ENCODE peak calls at places on chromosome 10, in seven cellular contexts. One of them, this sample, is unnamed.

GRCh38 chr10:11141571-11142091 is 124.0 kb downstream of the CELF2 start:
- ATAC-seq in upper lobe of right lung: no peak
- ATAC-seq in activated naive CD8-positive, alpha-beta T cell treated with anti-CD3 and anti-CD28 coated beads, Interleukin-2, amount 10 ng/mL, durations not matched to agents 7 days and 5 days: peak; percentile 21
- ATAC-seq in effector memory CD8-positive, alpha-beta T cell: no peak
- ATAC-seq in activated CD8-positive, alpha-beta memory T cell treated with anti-CD3 and anti-CD28 coated beads, Interleukin-2, amount 10 ng/mL, durations not matched to agents 7 days and 5 days: no peak
- ATAC-seq in T-cell: no peak
- ATAC-seq in stimulated activated effector memory CD8-positive, alpha-beta T cell treated with anti-CD3 and anti-CD28 coated beads, Interleukin-12 subunit alpha, Interleukin-12 subunit beta, amount 100 ng/mL, for 72 hours: no peak
- ATAC-seq in this sample: peak; percentile 46

GRCh38 chr10:96377816-96378294 is 19.1 kb upstream of the OPALIN start:
- ATAC-seq in upper lobe of right lung: no peak
- ATAC-seq in effector memory CD8-positive, alpha-beta T cell: no peak
- ATAC-seq in T-cell: no peak
- ATAC-seq in activated naive CD8-positive, alpha-beta T cell treated with anti-CD3 and anti-CD28 coated beads, Interleukin-2, amount 10 ng/mL, durations not matched to agents 7 days and 5 days: no peak
- ATAC-seq in activated CD8-positive, alpha-beta memory T cell treated with anti-CD3 and anti-CD28 coated beads, Interleukin-2, amount 10 ng/mL, durations not matched to agents 7 days and 5 days: no peak
- ATAC-seq in stimulated activated effector memory CD8-positive, alpha-beta T cell treated with anti-CD3 and anti-CD28 coated beads, Interleukin-12 subunit alpha, Interleukin-12 subunit beta, amount 100 ng/mL, for 72 hours: no peak
- ATAC-seq in this sample: no peak

GRCh38 chr10:4546500-4546899 is 279.5 kb upstream of the AKR1E2 start:
- ATAC-seq in activated CD8-positive, alpha-beta memory T cell treated with anti-CD3 and anti-CD28 coated beads, Interleukin-2, amount 10 ng/mL, durations not matched to agents 7 days and 5 days: peak; percentile 91
- ATAC-seq in T-cell: no peak
- ATAC-seq in activated naive CD8-positive, alpha-beta T cell treated with anti-CD3 and anti-CD28 coated beads, Interleukin-2, amount 10 ng/mL, durations not matched to agents 7 days and 5 days: no peak
- ATAC-seq in upper lobe of right lung: no peak
- ATAC-seq in effector memory CD8-positive, alpha-beta T cell: no peak
- ATAC-seq in stimulated activated effector memory CD8-positive, alpha-beta T cell treated with anti-CD3 and anti-CD28 coated beads, Interleukin-12 subunit alpha, Interleukin-12 subunit beta, amount 100 ng/mL, for 72 hours: peak; percentile 100
- ATAC-seq in this sample: peak; percentile 100

GRCh38 chr10:119634219-119634544 is 17.0 kb upstream of the BAG3 start:
- ATAC-seq in activated naive CD8-positive, alpha-beta T cell treated with anti-CD3 and anti-CD28 coated beads, Interleukin-2, amount 10 ng/mL, durations not matched to agents 7 days and 5 days: no peak
- ATAC-seq in stimulated activated effector memory CD8-positive, alpha-beta T cell treated with anti-CD3 and anti-CD28 coated beads, Interleukin-12 subunit alpha, Interleukin-12 subunit beta, amount 100 ng/mL, for 72 hours: no peak
- ATAC-seq in T-cell: no peak
- ATAC-seq in activated CD8-positive, alpha-beta memory T cell treated with anti-CD3 and anti-CD28 coated beads, Interleukin-2, amount 10 ng/mL, durations not matched to agents 7 days and 5 days: no peak
- ATAC-seq in effector memory CD8-positive, alpha-beta T cell: no peak
- ATAC-seq in upper lobe of right lung: peak; percentile 72
- ATAC-seq in this sample: no peak

GRCh38 chr10:49289480-49289879 is 9.5 kb upstream of the C10orf71 start:
- ATAC-seq in T-cell: no peak
- ATAC-seq in stimulated activated effector memory CD8-positive, alpha-beta T cell treated with anti-CD3 and anti-CD28 coated beads, Interleukin-12 subunit alpha, Interleukin-12 subunit beta, amount 100 ng/mL, for 72 hours: no peak
- ATAC-seq in activated CD8-positive, alpha-beta memory T cell treated with anti-CD3 and anti-CD28 coated beads, Interleukin-2, amount 10 ng/mL, durations not matched to agents 7 days and 5 days: no peak
- ATAC-seq in effector memory CD8-positive, alpha-beta T cell: no peak
- ATAC-seq in activated naive CD8-positive, alpha-beta T cell treated with anti-CD3 and anti-CD28 coated beads, Interleukin-2, amount 10 ng/mL, durations not matched to agents 7 days and 5 days: no peak
- ATAC-seq in upper lobe of right lung: no peak
- ATAC-seq in this sample: no peak

GRCh38 chr10:125092564-125093031 is 67.8 kb downstream of the CTBP2 start:
- ATAC-seq in stimulated activated effector memory CD8-positive, alpha-beta T cell treated with anti-CD3 and anti-CD28 coated beads, Interleukin-12 subunit alpha, Interleukin-12 subunit beta, amount 100 ng/mL, for 72 hours: no peak
- ATAC-seq in T-cell: no peak
- ATAC-seq in activated naive CD8-positive, alpha-beta T cell treated with anti-CD3 and anti-CD28 coated beads, Interleukin-2, amount 10 ng/mL, durations not matched to agents 7 days and 5 days: no peak
- ATAC-seq in upper lobe of right lung: no peak
- ATAC-seq in effector memory CD8-positive, alpha-beta T cell: no peak
- ATAC-seq in activated CD8-positive, alpha-beta memory T cell treated with anti-CD3 and anti-CD28 coated beads, Interleukin-2, amount 10 ng/mL, durations not matched to agents 7 days and 5 days: no peak
- ATAC-seq in this sample: no peak

GRCh38 chr10:81984428-81984827 is 109.4 kb downstream of the NRG3 start:
- ATAC-seq in stimulated activated effector memory CD8-positive, alpha-beta T cell treated with anti-CD3 and anti-CD28 coated beads, Interleukin-12 subunit alpha, Interleukin-12 subunit beta, amount 100 ng/mL, for 72 hours: no peak
- ATAC-seq in activated naive CD8-positive, alpha-beta T cell treated with anti-CD3 and anti-CD28 coated beads, Interleukin-2, amount 10 ng/mL, durations not matched to agents 7 days and 5 days: no peak
- ATAC-seq in activated CD8-positive, alpha-beta memory T cell treated with anti-CD3 and anti-CD28 coated beads, Interleukin-2, amount 10 ng/mL, durations not matched to agents 7 days and 5 days: no peak
- ATAC-seq in upper lobe of right lung: no peak
- ATAC-seq in effector memory CD8-positive, alpha-beta T cell: no peak
- ATAC-seq in T-cell: no peak
- ATAC-seq in this sample: no peak

GRCh38 chr10:4801405-4801804 is 24.6 kb upstream of the AKR1E2 start:
- ATAC-seq in upper lobe of right lung: no peak
- ATAC-seq in activated naive CD8-positive, alpha-beta T cell treated with anti-CD3 and anti-CD28 coated beads, Interleukin-2, amount 10 ng/mL, durations not matched to agents 7 days and 5 days: no peak
- ATAC-seq in effector memory CD8-positive, alpha-beta T cell: no peak
- ATAC-seq in T-cell: no peak
- ATAC-seq in stimulated activated effector memory CD8-positive, alpha-beta T cell treated with anti-CD3 and anti-CD28 coated beads, Interleukin-12 subunit alpha, Interleukin-12 subunit beta, amount 100 ng/mL, for 72 hours: no peak
- ATAC-seq in activated CD8-positive, alpha-beta memory T cell treated with anti-CD3 and anti-CD28 coated beads, Interleukin-2, amount 10 ng/mL, durations not matched to agents 7 days and 5 days: no peak
- ATAC-seq in this sample: no peak

GRCh38 chr10:7889947-7890542 is 71.7 kb downstream of the TAF3 start:
- ATAC-seq in stimulated activated effector memory CD8-positive, alpha-beta T cell treated with anti-CD3 and anti-CD28 coated beads, Interleukin-12 subunit alpha, Interleukin-12 subunit beta, amount 100 ng/mL, for 72 hours: no peak
- ATAC-seq in activated naive CD8-positive, alpha-beta T cell treated with anti-CD3 and anti-CD28 coated beads, Interleukin-2, amount 10 ng/mL, durations not matched to agents 7 days and 5 days: no peak
- ATAC-seq in T-cell: no peak
- ATAC-seq in activated CD8-positive, alpha-beta memory T cell treated with anti-CD3 and anti-CD28 coated beads, Interleukin-2, amount 10 ng/mL, durations not matched to agents 7 days and 5 days: no peak
- ATAC-seq in effector memory CD8-positive, alpha-beta T cell: no peak
- ATAC-seq in upper lobe of right lung: no peak
- ATAC-seq in this sample: no peak

This sample was measured in activated CD4-positive, CD25-positive, alpha-beta regulatory T cell treated with anti-CD3 and anti-CD28 coated beads, Interleukin-2, amount 50 U/mL, for 24 hours.